ENCODE peak calls at places on chromosome 18, in six cellular contexts. R, O, P, Z, F and N are unnamed samples. For H3K9me3, the result is how much of the 10 kb centered on the place peaks cover.

GRCh38 chr18:51490417-51490816 is 292.9 kb upstream of the MEX3C start:
- DNase-seq in Z (no peak), P (no peak), F (no peak), O (no peak), R (no peak), N (no peak)

GRCh38 chr18:77116201-77117080 is 16.1 kb downstream of the MBP start:
- DNase-seq in F (no peak), R (no peak), Z (no peak), P (no peak), O (peak), N (peak)

GRCh38 chr18:34867520-34867919 is 157.4 kb downstream of the DTNA start:
- DNase-seq in Z (no peak), F (peak), P (peak), R (no peak), O (no peak), N (no peak)

GRCh38 chr18:55387139-55387984 is 200.6 kb downstream of the TCF4 start:
- DNase-seq in P (no peak), F (no peak), O (no peak), Z (no peak), R (no peak), N (no peak)

GRCh38 chr18:58213931-58214431 is 170.0 kb downstream of the NEDD4L start:
- DNase-seq in P (no peak), F (no peak), R (no peak), O (no peak), Z (peak), N (no peak)

GRCh38 chr18:39751161-39751560 is 2185.6 kb upstream of the CELF4 start:
- DNase-seq in R (no peak), P (no peak), O (no peak), Z (no peak), F (no peak), N (no peak)

GRCh38 chr18:21300035-21300434 is 58.0 kb downstream of the GREB1L start:
- DNase-seq in O (no peak), P (no peak), R (no peak), Z (no peak), F (no peak), N (no peak)

GRCh38 chr18:9823805-9824473 is 61.8 kb upstream of the TXNDC2 start:
- DNase-seq in Z (no peak), P (no peak), O (peak), R (no peak), F (no peak), N (no peak)

GRCh38 chr18:28690836-28691835 is 514.2 kb upstream of the CDH2 start:
- DNase-seq in P (no peak), F (no peak), R (no peak), O (no peak), Z (no peak), N (no peak)

GRCh38 chr18:23986610-23987359 is 27.8 kb upstream of the TTC39C start:
- DNase-seq in O (no peak), R (no peak), F (no peak), Z (no peak), P (no peak), N (no peak)

GRCh38 chr18:61998957-61999356 is 106.2 kb upstream of the RNF152 start:
- DNase-seq in F (no peak), P (no peak), Z (no peak), R (no peak), O (no peak), N (no peak)

GRCh38 chr18:61995547-61996062 is 102.8 kb upstream of the RNF152 start:
- DNase-seq in O (no peak), F (no peak), R (no peak), Z (no peak), P (no peak), N (no peak)

GRCh38 chr18:61998335-61998734 is 105.5 kb upstream of the RNF152 start:
- DNase-seq in P (no peak), Z (no peak), R (no peak), F (no peak), O (no peak), N (no peak)

DNA sequence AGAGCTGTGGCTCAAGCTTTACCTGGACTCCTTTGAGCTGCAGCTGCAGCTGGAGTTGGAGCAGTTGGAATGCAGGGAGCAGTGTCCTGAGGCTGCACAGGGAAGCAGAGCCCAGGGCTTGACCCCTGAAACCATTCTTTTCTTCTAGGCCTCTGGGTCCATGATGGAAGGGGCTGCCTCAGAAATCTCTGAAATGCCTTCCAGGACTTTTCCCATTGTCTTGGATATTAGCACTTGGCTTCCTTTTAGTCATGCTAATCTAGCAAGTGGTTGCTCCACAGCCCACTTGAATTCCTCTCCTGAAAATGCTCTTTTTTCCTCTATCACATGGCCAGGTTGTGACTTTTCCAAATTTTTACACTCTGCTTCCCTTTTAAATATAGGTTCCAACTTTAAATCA is 108.6 kb upstream of the RNF152 start:
- DNase-seq in Z (no peak), P (no peak), R (no peak), F (no peak), O (no peak), N (no peak)
- H3K9me3 ChIP-seq in Z (under half), P (under half), R (under half), F (under half), O (under half), N (under half)

GRCh38 chr18:48725596-48725995 is 186.8 kb downstream of the CTIF start:
- DNase-seq in F (no peak), R (no peak), P (no peak), Z (no peak), O (no peak), N (peak)

GRCh38 chr18:48724939-48725338 is 186.1 kb downstream of the CTIF start:
- DNase-seq in P (no peak), R (no peak), F (no peak), O (no peak), Z (no peak), N (peak)

GRCh38 chr18:48724455-48724854 is 185.6 kb downstream of the CTIF start:
- DNase-seq in O (no peak), R (no peak), F (no peak), Z (no peak), P (no peak), N (peak)

GRCh38 chr18:48723016-48723415 is 184.2 kb downstream of the CTIF start:
- DNase-seq in P (no peak), R (no peak), Z (no peak), F (no peak), O (no peak), N (peak)

DNA sequence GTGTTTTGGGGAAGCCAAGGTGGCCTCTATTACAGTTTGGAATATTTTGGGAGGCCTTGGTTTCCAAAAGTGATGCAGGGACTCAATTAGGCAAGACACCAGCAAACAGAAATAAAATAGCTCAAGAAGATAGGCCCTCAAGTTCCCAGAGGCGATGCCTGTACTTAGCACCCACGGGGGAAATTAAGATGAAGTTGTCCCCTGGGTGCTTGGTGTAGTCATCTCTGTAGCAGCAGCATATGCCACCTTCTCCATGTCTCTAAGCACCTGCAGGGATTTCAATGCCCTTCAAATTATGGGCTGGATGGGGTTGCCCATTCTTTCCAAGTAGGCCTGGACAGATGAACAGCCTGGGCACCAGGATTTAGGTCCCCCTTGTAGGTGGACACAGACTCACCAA is 185.0 kb downstream of the CTIF start:
- DNase-seq in F (no peak), R (no peak), P (no peak), Z (no peak), O (no peak), N (no peak)
- H3K9me3 ChIP-seq in F (under half), R (under half), P (under half), Z (under half), O (under half), N (under half)

GRCh38 chr18:70672581-70672980 is 383.7 kb downstream of the SOCS6 start:
- DNase-seq in R (no peak), O (no peak), P (no peak), Z (no peak), F (no peak), N (no peak)
- H3K9me3 ChIP-seq in R (under half), O (under half), P (under half), Z (under half), F (under half), N (under half)

DNA sequence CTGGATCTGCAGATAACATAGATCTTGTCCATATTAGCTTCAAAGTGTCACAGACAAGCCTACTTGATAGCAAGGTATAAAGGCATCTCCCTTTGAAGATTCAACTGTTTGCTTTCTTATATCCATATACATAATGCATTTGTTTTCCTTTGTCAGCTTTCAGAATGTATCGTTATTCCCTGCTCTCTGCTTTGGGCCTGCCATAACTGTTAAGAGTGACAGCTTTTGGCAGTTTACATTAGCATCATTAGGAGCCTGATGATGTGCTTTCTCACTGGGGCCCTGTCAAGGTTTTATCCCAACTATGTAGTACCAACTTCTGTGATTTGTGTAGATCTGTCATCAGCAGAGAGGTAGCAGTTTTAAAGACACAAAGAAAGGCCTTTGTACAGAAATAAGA is 604.2 kb upstream of the CDH7 start:
- DNase-seq in O (no peak), P (no peak), F (no peak), Z (no peak), R (no peak), N (no peak)
- H3K9me3 ChIP-seq in O (under half), P (under half), F (under half), Z (under half), R (under half), N (under half)

DNA sequence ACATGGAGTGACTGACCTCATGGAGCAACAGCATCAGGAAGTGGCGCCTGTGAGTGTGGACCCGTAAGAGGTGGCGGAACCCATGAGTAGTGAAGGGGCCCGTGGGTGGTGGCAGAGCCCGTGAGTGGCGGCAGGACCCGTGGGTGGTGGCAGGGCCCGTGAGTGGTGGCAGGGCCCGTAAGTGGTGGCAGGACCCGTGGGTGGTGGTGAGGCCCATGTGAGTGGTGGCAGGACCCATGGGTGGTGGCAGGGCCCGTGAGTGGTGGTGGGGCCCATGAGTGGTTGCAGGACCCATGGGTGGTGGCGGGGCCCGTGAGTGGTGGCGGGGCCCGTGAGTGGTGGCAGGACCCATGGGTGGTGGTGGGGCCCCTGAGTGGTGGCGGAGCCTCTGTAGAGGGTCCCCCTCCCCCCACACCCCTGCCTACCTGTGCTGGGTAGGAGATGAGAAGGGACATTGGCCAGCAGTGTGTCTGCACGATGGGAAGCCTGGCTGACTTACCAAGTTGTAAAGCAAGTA is 407.7 kb upstream of the SALL3 start:
- DNase-seq in Z (no peak), R (no peak), P (no peak), O (no peak), F (no peak), N (no peak)
- H3K9me3 ChIP-seq in Z (under half), R (under half), P (under half), O (under half), F (under half), N (under half)

GRCh38 chr18:78390985-78391384 is 588.6 kb upstream of the SALL3 start:
- DNase-seq in O (no peak), F (no peak), R (no peak), P (no peak), Z (no peak), N (no peak)

GRCh38 chr18:78393463-78393862 is 586.2 kb upstream of the SALL3 start:
- DNase-seq in O (no peak), R (no peak), P (no peak), F (no peak), Z (no peak), N (no peak)

GRCh38 chr18:78396077-78396476 is 583.5 kb upstream of the SALL3 start:
- DNase-seq in Z (no peak), F (no peak), R (no peak), O (peak), P (no peak), N (no peak)

GRCh38 chr18:78390348-78390929 is 589.2 kb upstream of the SALL3 start:
- DNase-seq in O (no peak), F (no peak), P (no peak), R (no peak), Z (no peak), N (no peak)
- H3K9me3 ChIP-seq in O (under half), F (under half), P (under half), R (under half), Z (under half), N (under half)